ENCODE peak calls at places on chromosome 7, in eight cellular contexts. W is Caki2; O is AG09309; M is AG08396; E is posterior cingulate gyrus; Y is stimulated activated CD8-positive, alpha-beta memory T cell treated with anti-CD3 and anti-CD28 coated beads, Interleukin-12 subunit alpha, Interleukin-12 subunit beta, amount 100 ng/mL, for 1 hour; L is Ammon's horn; T is GM23248. D is an unnamed sample.

GRCh38 chr7:50307368-50308012 is 3.0 kb downstream of the IKZF1 start:
- DNase-seq in L (no peak), W (no peak), T (no peak), M (no peak), Y (no peak), E (no peak), O (no peak), D (no peak)

GRCh38 chr7:134128829-134129228 is 1.7 kb downstream of the LRGUK start:
- DNase-seq in O (no peak), Y (no peak), L (no peak), E (no peak), M (no peak), W (no peak), T (no peak), D (no peak)

GRCh38 chr7:71824356-71824755 is 587.8 kb downstream of the CALN1 start:
- DNase-seq in L (no peak), Y (no peak), E (no peak), W (no peak), M (peak), O (peak), T (peak), D (no peak)

GRCh38 chr7:4699897-4700296 is 17.8 kb downstream of the FOXK1 start:
- DNase-seq in E (peak), W (no peak), Y (no peak), T (no peak), M (no peak), O (no peak), L (no peak), D (no peak)

GRCh38 chr7:158601090-158601489 is 13.5 kb upstream of the PTPRN2 start:
- DNase-seq in M (no peak), O (no peak), Y (no peak), L (no peak), T (no peak), E (no peak), W (no peak), D (no peak)

GRCh38 chr7:111827863-111828504 is 265.7 kb upstream of the IMMP2L start:
- DNase-seq in O (no peak), L (no peak), W (peak), M (peak), Y (no peak), T (peak), E (no peak), D (peak)

GRCh38 chr7:123846217-123846891 is 1.4 kb downstream of the HYAL4 start:
- DNase-seq in E (no peak), Y (no peak), O (no peak), W (no peak), T (no peak), L (no peak), M (no peak), D (peak)

GRCh38 chr7:47180268-47180826 is 401.6 kb downstream of the TNS3 start:
- DNase-seq in L (peak), T (peak), W (peak), E (no peak), Y (no peak), O (peak), M (peak), D (peak)

GRCh38 chr7:127905491-127906330 is 125.5 kb downstream of the LRRC4 start:
- DNase-seq in O (no peak), W (peak), Y (no peak), M (peak), E (no peak), L (no peak), T (peak), D (no peak)

GRCh38 chr7:120842131-120842621 is 15.8 kb downstream of the TSPAN12 start:
- DNase-seq in L (no peak), Y (no peak), W (peak), O (no peak), T (no peak), M (no peak), E (no peak), D (no peak)

GRCh38 chr7:150842018-150842417 is 10.3 kb upstream of the AOC1 start:
- DNase-seq in Y (no peak), W (no peak), T (no peak), L (no peak), M (no peak), O (no peak), E (no peak), D (no peak)

GRCh38 chr7:75596727-75597614 is 104.9 kb downstream of the SPDYE5 start:
- DNase-seq in L (no peak), Y (no peak), M (no peak), T (peak), E (no peak), O (no peak), W (peak), D (no peak)

GRCh38 chr7:77253151-77253550 is 53.5 kb upstream of the FGL2 start:
- DNase-seq in L (no peak), W (no peak), O (no peak), E (no peak), Y (no peak), M (no peak), T (no peak), D (no peak)

GRCh38 chr7:41824284-41824683 is 121.4 kb upstream of the INHBA start:
- DNase-seq in E (no peak), M (no peak), W (no peak), T (peak), L (no peak), Y (no peak), O (no peak), D (peak)

GRCh38 chr7:81173766-81174281 is 255.0 kb upstream of the SEMA3C start:
- DNase-seq in E (no peak), L (no peak), W (peak), T (peak), O (peak), M (peak), Y (no peak), D (no peak)

GRCh38 chr7:98203261-98203963 is 7.8 kb upstream of the BHLHA15 start:
- DNase-seq in Y (no peak), E (peak), L (no peak), M (no peak), W (no peak), O (no peak), T (no peak), D (no peak)

GRCh38 chr7:121294448-121294992 is 34.3 kb upstream of the WNT16 start:
- DNase-seq in T (no peak), M (no peak), Y (no peak), W (no peak), O (no peak), L (no peak), E (no peak), D (no peak)

GRCh38 chr7:1800876-1801275 is 130.8 kb downstream of the ELFN1 start:
- DNase-seq in L (no peak), T (peak), E (no peak), M (no peak), W (no peak), O (no peak), Y (no peak), D (no peak)

D was measured in SW480.